ENCODE peak calls at places on chromosome 10, in five cellular contexts. W is left colon, R is heart left ventricle, B is Right ventricle myocardium inferior, F is Right ventricle myocardium superior. C is an unnamed sample.

GRCh38 chr10:73855413-73855812 is 18.9 kb downstream of the CAMK2G start:
- ATAC-seq in W (peak), F (no peak), B (no peak), R (no peak), C (no peak)

GRCh38 chr10:98391578-98391991 is 23.4 kb downstream of the PYROXD2 start:
- ATAC-seq in W (no peak), R (peak), F (peak), B (peak), C (peak)

GRCh38 chr10:124654686-124655085 is 89.5 kb downstream of the FAM53B start:
- ATAC-seq in F (no peak), B (no peak), R (no peak), W (no peak), C (no peak)

GRCh38 chr10:94366382-94366781 is 3.6 kb upstream of the NOC3L start:
- ATAC-seq in R (no peak), B (no peak), W (no peak), F (no peak), C (no peak)

GRCh38 chr10:72466018-72466417 is 111.3 kb upstream of the DNAJB12 start:
- ATAC-seq in W (no peak), F (no peak), B (no peak), R (no peak), C (no peak)

GRCh38 chr10:78149193-78149592 is 115.5 kb downstream of the RPS24 start:
- ATAC-seq in F (no peak), W (no peak), R (no peak), B (no peak), C (no peak)

GRCh38 chr10:62772186-62772950 is 32.2 kb upstream of the ADO start:
- ATAC-seq in F (peak), W (no peak), B (peak), R (peak), C (no peak)

GRCh38 chr10:35598379-35598778 is 6.8 kb upstream of the GJD4 start:
- ATAC-seq in W (no peak), F (peak), B (no peak), R (no peak), C (no peak)

GRCh38 chr10:70863470-70864160 is 24.8 kb downstream of the PCBD1 start:
- ATAC-seq in F (no peak), W (no peak), R (no peak), B (no peak), C (no peak)

GRCh38 chr10:6300784-6301180 is 98.0 kb downstream of the PFKFB3 start:
- ATAC-seq in F (no peak), B (no peak), W (no peak), R (no peak), C (no peak)

GRCh38 chr10:80896959-80897358 is 359.3 kb downstream of the SH2D4B start:
- ATAC-seq in R (no peak), B (no peak), W (no peak), F (no peak), C (no peak)

GRCh38 chr10:123606955-123607354 is 59.2 kb upstream of the GPR26 start:
- ATAC-seq in B (no peak), W (no peak), F (no peak), R (no peak), C (no peak)

GRCh38 chr10:27297848-27298524 is 57.4 kb upstream of the ACBD5 start:
- ATAC-seq in W (no peak), B (no peak), F (no peak), R (no peak), C (no peak)

GRCh38 chr10:85008493-85009181 is 680.2 kb downstream of the CCSER2 start:
- ATAC-seq in B (no peak), F (no peak), W (no peak), R (no peak), C (no peak)

GRCh38 chr10:94617389-94617944 is 66.1 kb upstream of the CYP2C18 start:
- ATAC-seq in F (no peak), B (no peak), R (no peak), W (peak), C (no peak)

GRCh38 chr10:11612004-11613001 is 853 bp upstream of the USP6NL start:
- ATAC-seq in R (no peak), F (peak), W (peak), B (no peak), C (no peak)

GRCh38 chr10:89792187-89792586 is 90.8 kb downstream of the KIF20B start:
- ATAC-seq in B (no peak), W (no peak), R (no peak), F (no peak), C (no peak)

GRCh38 chr10:106214243-106214642 is 950.3 kb downstream of the SORCS1 start:
- ATAC-seq in F (no peak), B (no peak), R (no peak), W (no peak), C (no peak)

GRCh38 chr10:73131295-73131694 is 21.0 kb downstream of the NUDT13 start:
- ATAC-seq in R (no peak), B (no peak), F (no peak), W (no peak), C (no peak)

C was measured in gastroesophageal sphincter.